ENCODE peak calls at places on chromosomes 12 and 14, in seven cellular contexts. I is stimulated activated CD8-positive, alpha-beta memory T cell treated with anti-CD3 and anti-CD28 coated beads, Interleukin-15, amount 100 ng/mL, for 4 hours; L is omental fat pad; X is activated naive CD8-positive, alpha-beta T cell treated with anti-CD3 and anti-CD28 coated beads, Interleukin-2, amount 50 U/mL, for 24 hours; W is activated CD8-positive, alpha-beta memory T cell treated with anti-CD3 and anti-CD28 coated beads for 48 hours; J is activated T-cell treated with anti-CD3 and anti-CD28 coated beads for 24 hours; N is AG20443. Y is an unnamed sample.

GRCh38 chr14:66708262-66708661 is 200.3 kb downstream of the GPHN start:
- DNase-seq in I (no peak), L (no peak), X (no peak), W (no peak), J (no peak), N (no peak), Y (no peak)

GRCh38 chr14:104892517-104893434 is 27.7 kb downstream of the CEP170B start:
- DNase-seq in I (no peak), L (no peak), X (peak; percentile 0), W (no peak), J (no peak), N (no peak), Y (no peak)

GRCh38 chr14:100250732-100251465 is 12.0 kb downstream of the YY1 start:
- DNase-seq in I (no peak), L (no peak), X (no peak), W (no peak), J (no peak), N (no peak), Y (no peak)

GRCh38 chr12:1130164-1130563 is 139.1 kb downstream of the ERC1 start:
- DNase-seq in I (no peak), L (no peak), X (no peak), W (no peak), J (no peak), N (no peak), Y (no peak)

GRCh38 chr14:51394391-51394790 is 154.3 kb downstream of the TMX1 start:
- DNase-seq in I (no peak), L (no peak), X (no peak), W (no peak), J (no peak), N (peak; percentile 49), Y (peak; percentile 95)

GRCh38 chr14:65377576-65377975 is 35.0 kb upstream of the FUT8 start:
- DNase-seq in I (no peak), L (no peak), X (no peak), W (no peak), J (no peak), N (peak; percentile 42), Y (peak; percentile 66)

GRCh38 chr14:74018704-74019407 is at the start of the genes BBOF1 and ENTPD5:
- DNase-seq in I (peak; percentile 63), L (peak; percentile 43), X (peak; percentile 84), W (peak; percentile 70), J (peak; percentile 78), N (peak; percentile 99), Y (peak; percentile 86)

GRCh38 chr14:68099348-68100045 is 279.9 kb downstream of the RAD51B start:
- DNase-seq in I (no peak), L (no peak), X (no peak), W (no peak), J (no peak), N (no peak), Y (no peak)

GRCh38 chr14:47207636-47208035 is 467.8 kb downstream of the MDGA2 start:
- DNase-seq in I (no peak), L (no peak), X (no peak), W (no peak), J (no peak), N (no peak), Y (no peak)

GRCh38 chr12:102542816-102543448 is 62.6 kb upstream of the IGF1 start:
- DNase-seq in I (no peak), L (no peak), X (no peak), W (no peak), J (no peak), N (no peak), Y (no peak)

GRCh38 chr12:27667540-27667939 is 28.7 kb upstream of the REP15 start:
- DNase-seq in I (no peak), L (no peak), X (no peak), W (no peak), J (no peak), N (peak; percentile 94), Y (peak; percentile 76)

GRCh38 chr14:100576091-100577085 is 10.8 kb downstream of the BEGAIN start:
- DNase-seq in I (no peak), L (no peak), X (no peak), W (no peak), J (no peak), N (no peak), Y (no peak)

GRCh38 chr14:36805116-36805515 is 143.5 kb downstream of the PAX9 start:
- DNase-seq in I (no peak), L (no peak), X (no peak), W (no peak), J (no peak), N (no peak), Y (peak; percentile 15)

GRCh38 chr14:50667491-50668007 is 557 bp downstream of the SAV1 start:
- DNase-seq in I (no peak), L (no peak), X (no peak), W (no peak), J (no peak), N (no peak), Y (no peak)

GRCh38 chr14:88983755-88984154 is 159.3 kb downstream of the TTC8 start:
- DNase-seq in I (no peak), L (no peak), X (no peak), W (no peak), J (no peak), N (peak; percentile 85), Y (peak; percentile 90)

GRCh38 chr12:6953417-6954315 is 2.5 kb downstream of the PTPN6 start:
- DNase-seq in I (peak; percentile 88), L (no peak), X (peak; percentile 90), W (peak; percentile 80), J (peak; percentile 83), N (peak; percentile 55), Y (no peak)

GRCh38 chr14:103627073-103628025 is 1.7 kb upstream of the KLC1 start:
- DNase-seq in I (no peak), L (no peak), X (no peak), W (no peak), J (no peak), N (no peak), Y (no peak)

GRCh38 chr14:100287202-100287997 is 18.8 kb downstream of the SLC25A29 start:
- DNase-seq in I (no peak), L (no peak), X (no peak), W (no peak), J (no peak), N (no peak), Y (no peak)

GRCh38 chr14:93041830-93042229 is 73.9 kb downstream of the ITPK1 start:
- DNase-seq in I (no peak), L (no peak), X (no peak), W (no peak), J (no peak), N (no peak), Y (no peak)

GRCh38 chr14:23359167-23359626 is 5.8 kb downstream of the EFS start:
- DNase-seq in I (no peak), L (no peak), X (no peak), W (no peak), J (no peak), N (no peak), Y (no peak)

GRCh38 chr12:121202407-121203355 is 7.2 kb upstream of the P2RX4 start:
- DNase-seq in I (no peak), L (no peak), X (no peak), W (no peak), J (no peak), N (no peak), Y (no peak)

GRCh38 chr12:14825256-14825655 is 11.3 kb upstream of the SMCO3 start:
- DNase-seq in I (no peak), L (no peak), X (no peak), W (no peak), J (no peak), N (no peak), Y (no peak)

GRCh38 chr14:26730929-26731618 is 133.2 kb upstream of the NOVA1 start:
- DNase-seq in I (no peak), L (no peak), X (no peak), W (no peak), J (no peak), N (peak; percentile 9), Y (no peak)

GRCh38 chr14:104518659-104519350 is 60.8 kb upstream of the C14orf180 start:
- DNase-seq in I (no peak), L (no peak), X (no peak), W (no peak), J (no peak), N (no peak), Y (no peak)

GRCh38 chr14:103867523-103867953 is 20.2 kb upstream of the PPP1R13B start:
- DNase-seq in I (no peak), L (no peak), X (no peak), W (no peak), J (no peak), N (no peak), Y (no peak)

GRCh38 chr14:105333020-105333490 is 18.5 kb downstream of the PACS2 start:
- DNase-seq in I (no peak), L (no peak), X (no peak), W (no peak), J (no peak), N (no peak), Y (no peak)

GRCh38 chr12:12722351-12723146 is 5.4 kb downstream of the CDKN1B start:
- DNase-seq in I (no peak), L (no peak), X (no peak), W (no peak), J (no peak), N (no peak), Y (no peak)

GRCh38 chr14:73612339-73613045 is at the start of gene ACOT6:
- DNase-seq in I (peak; percentile 30), L (no peak), X (peak; percentile 74), W (peak; percentile 30), J (peak; percentile 53), N (peak; percentile 86), Y (peak; percentile 70)

GRCh38 chr12:114679942-114680341 is 4.0 kb downstream of the TBX3 start:
- DNase-seq in I (no peak), L (no peak), X (no peak), W (no peak), J (no peak), N (no peak), Y (no peak)

GRCh38 chr14:55052259-55052930 is 948 bp downstream of the MAPK1IP1L start:
- DNase-seq in I (no peak), L (no peak), X (no peak), W (no peak), J (no peak), N (peak; percentile 43), Y (peak; percentile 37)

GRCh38 chr12:66139328-66139727 is 8.8 kb upstream of the LLPH start:
- DNase-seq in I (no peak), L (no peak), X (no peak), W (no peak), J (no peak), N (no peak), Y (no peak)

GRCh38 chr12:49051777-49052438 is 8.7 kb downstream of the KMT2D start:
- DNase-seq in I (no peak), L (no peak), X (no peak), W (no peak), J (no peak), N (no peak), Y (no peak)